ENCODE peak calls at places on chromosomes 12 and 14, in five cellular contexts. E is H9, D is heart left ventricle, W is body of pancreas, G is HCT116. Y is an unnamed sample. For H3K9me3, the result is how much of the 10 kb centered on the place peaks cover.

GRCh38 chr12:52428121-52428520 is 6.0 kb downstream of the KRT75 start:
- DNase-seq in E (peak), D (no peak), W (no peak), G (no peak), Y (no peak)

GRCh38 chr12:60266381-60266852 is 670.6 kb downstream of the SLC16A7 start:
- DNase-seq in G (peak), D (no peak), E (no peak), W (no peak), Y (no peak)

GRCh38 chr14:96582641-96582980 is 80.4 kb downstream of the PAPOLA start:
- DNase-seq in E (peak), D (no peak), W (no peak), G (no peak), Y (peak)

GRCh38 chr14:102911541-102911951 is 10.9 kb upstream of the AMN start:
- DNase-seq in W (no peak), G (no peak), D (no peak), E (no peak), Y (no peak)

GRCh38 chr12:28799337-28799736 is 349.7 kb upstream of the FAR2 start:
- DNase-seq in D (no peak), W (no peak), G (no peak), E (no peak), Y (no peak)

GRCh38 chr14:60125918-60126317 is 34.2 kb downstream of the PCNX4 start:
- DNase-seq in D (no peak), G (no peak), E (no peak), W (no peak), Y (no peak)

GRCh38 chr12:86261142-86261541 is 5.0 kb upstream of the MGAT4C start:
- DNase-seq in W (no peak), D (no peak), G (no peak), E (no peak), Y (no peak)

GRCh38 chr12:121568971-121569808 is 11.6 kb downstream of the KDM2B start:
- DNase-seq in W (no peak), E (no peak), D (no peak), G (no peak), Y (no peak)

GRCh38 chr12:6280053-6280469 is 30.4 kb upstream of the PLEKHG6 start:
- DNase-seq in E (no peak), W (peak), D (peak), G (peak), Y (no peak)

GRCh38 chr12:39431797-39432196 is 11.1 kb downstream of the KIF21A start:
- DNase-seq in G (no peak), W (no peak), E (no peak), D (no peak), Y (no peak)

GRCh38 chr12:81167694-81168093 is 89.8 kb downstream of the ACSS3 start:
- DNase-seq in E (no peak), D (no peak), W (no peak), G (no peak), Y (no peak)

GRCh38 chr12:843609-844008 is 91.2 kb downstream of the WNK1 start:
- DNase-seq in G (no peak), E (no peak), W (no peak), D (no peak), Y (no peak)

GRCh38 chr14:84937449-84937848 is 592.5 kb upstream of the FLRT2 start:
- DNase-seq in D (no peak), G (no peak), W (peak), E (no peak), Y (no peak)

GRCh38 chr12:57452181-57452936 is 2.7 kb upstream of the INHBE start:
- DNase-seq in E (no peak), D (peak), G (no peak), W (no peak), Y (no peak)

GRCh38 chr12:88559772-88560171 is 20.5 kb downstream of the KITLG start:
- DNase-seq in G (no peak), W (no peak), E (no peak), D (no peak), Y (no peak)

GRCh38 chr12:93230311-93230689 is 147.4 kb upstream of the NUDT4 start:
- DNase-seq in G (no peak), W (no peak), D (no peak), E (no peak), Y (no peak)

GRCh38 chr12:52247622-52248540 is 14.8 kb downstream of the KRT7 start:
- DNase-seq in E (peak), W (no peak), D (peak), G (no peak), Y (no peak)

GRCh38 chr14:92540472-92541048 is 27.0 kb downstream of the RIN3 start:
- DNase-seq in D (peak), W (peak), E (no peak), G (peak), Y (no peak)

GRCh38 chr14:102592969-102593840 is 756 bp downstream of the RCOR1 start:
- DNase-seq in W (peak), G (no peak), D (peak), E (no peak), Y (no peak)

GRCh38 chr12:49824886-49825285 is 3.3 kb downstream of the NCKAP5L start:
- DNase-seq in G (no peak), E (no peak), W (no peak), D (no peak), Y (no peak)

GRCh38 chr14:74405663-74406062 is 20.3 kb downstream of the SYNDIG1L start:
- DNase-seq in E (no peak), W (no peak), G (no peak), D (no peak), Y (no peak)

GRCh38 chr14:67371247-67372148 is 11.4 kb downstream of the EIF2S1 start:
- DNase-seq in D (no peak), E (no peak), G (no peak), W (no peak), Y (no peak)

GRCh38 chr14:103007555-103007954 is 49.8 kb downstream of the CDC42BPB start:
- DNase-seq in D (no peak), E (no peak), G (no peak), W (no peak), Y (no peak)

GRCh38 chr14:72604133-72604532 is 289.8 kb downstream of the DPF3 start:
- DNase-seq in D (no peak), W (no peak), G (no peak), E (no peak), Y (peak)

GRCh38 chr14:27605298-27605697 is 1007.5 kb upstream of the NOVA1 start:
- DNase-seq in D (no peak), W (no peak), G (no peak), E (no peak), Y (no peak)

GRCh38 chr12:8636581-8636980 is 23.9 kb upstream of the AICDA start:
- DNase-seq in E (no peak), D (no peak), W (no peak), G (no peak), Y (no peak)

GRCh38 chr14:92987713-92988510 is 65.0 kb downstream of the CHGA start:
- DNase-seq in W (no peak), E (no peak), G (no peak), D (peak), Y (no peak)

GRCh38 chr14:34043627-34044372 is 92.9 kb upstream of the EGLN3 start:
- DNase-seq in E (peak), D (no peak), W (no peak), G (peak), Y (no peak)

GRCh38 chr12:3335078-3335487 is 155.9 kb upstream of the PRMT8 start:
- DNase-seq in W (no peak), D (no peak), G (no peak), E (no peak), Y (no peak)

GRCh38 chr12:14567311-14568195 is at the start of gene PLBD1:
- DNase-seq in D (peak), E (peak), W (peak), G (no peak), Y (no peak)

GRCh38 chr12:111546758-111547383 is 52.2 kb downstream of the ATXN2 start:
- DNase-seq in W (no peak), E (no peak), D (no peak), G (no peak), Y (no peak)

GRCh38 chr12:5268424-5269210 is 163.3 kb upstream of the NTF3 start:
- DNase-seq in G (no peak), D (no peak), E (no peak), W (no peak), Y (no peak)

GRCh38 chr12:113418213-113418879 is 3.8 kb upstream of the SDSL start:
- DNase-seq in E (no peak), D (no peak), W (peak), G (no peak), Y (no peak)

GRCh38 chr14:53850714-53851296 is 105.8 kb downstream of the BMP4 start:
- DNase-seq in G (peak), E (no peak), D (no peak), W (no peak), Y (no peak)

GRCh38 chr12:51726931-51727330 is 121.6 kb downstream of the FIGNL2 start:
- DNase-seq in E (no peak), D (no peak), G (no peak), W (no peak), Y (no peak)

DNA sequence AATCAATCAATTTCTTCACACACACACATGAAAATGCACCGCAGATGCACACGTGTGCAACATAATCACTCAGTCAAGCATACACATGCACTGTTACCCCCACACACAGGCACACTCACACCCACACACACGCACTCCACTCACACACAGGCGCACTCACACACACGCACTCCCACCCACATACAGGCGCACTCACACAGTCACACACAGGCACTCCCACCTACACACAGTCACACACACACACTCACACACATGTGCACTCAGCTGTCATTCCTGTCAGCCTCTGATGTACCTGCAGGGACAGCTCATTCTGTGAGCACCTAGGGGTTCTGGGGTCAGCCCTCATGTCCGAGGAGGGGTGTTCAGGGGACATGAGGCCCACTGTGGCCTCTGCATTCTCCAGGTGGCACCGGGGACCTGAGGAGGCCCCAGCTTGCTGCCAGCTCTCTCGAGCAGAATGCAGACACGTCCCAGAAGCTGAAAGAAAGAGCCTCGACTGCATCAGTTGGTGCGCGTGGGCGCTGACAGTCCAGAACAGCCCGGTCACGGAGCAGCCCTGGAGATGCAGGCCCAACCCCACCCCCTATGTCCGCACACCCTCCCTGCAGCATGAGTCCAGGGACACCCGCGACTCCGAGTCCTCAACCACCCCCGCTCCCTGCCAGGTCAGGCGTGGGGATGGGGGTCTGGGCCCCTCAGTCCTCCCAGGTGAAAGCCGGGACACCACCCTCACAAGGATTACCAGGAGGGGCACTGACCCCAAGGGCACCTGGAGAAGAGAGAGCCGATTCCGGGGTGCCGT is 69.3 kb downstream of the NOC4L start:
- DNase-seq in E (no peak), D (peak), W (no peak), G (no peak), Y (no peak)
- H3K9me3 ChIP-seq in E (under half), D (under half), W (under half), G (under half), Y (under half)

GRCh38 chr12:122874081-122874480 is 21.8 kb downstream of the VPS37B start:
- DNase-seq in W (no peak), G (no peak), D (no peak), E (peak), Y (no peak)
- TF ChIP-seq CTCF in W (no peak), G (no peak), D (no peak), E (no peak), Y (no peak)

GRCh38 chr12:132265056-132265800 is 64.2 kb downstream of the GALNT9 start:
- DNase-seq in D (no peak), G (no peak), E (no peak), W (no peak), Y (no peak)
- H3K9me3 ChIP-seq in D (under half), G (under half), E (under half), W (under half), Y (under half)

GRCh38 chr14:49993565-49993964 is 100.7 kb downstream of the ARF6 start:
- DNase-seq in D (no peak), E (no peak), G (no peak), W (no peak), Y (no peak)
- TF ChIP-seq CTCF in D (no peak), E (no peak), G (no peak), W (no peak), Y (no peak)

DNA sequence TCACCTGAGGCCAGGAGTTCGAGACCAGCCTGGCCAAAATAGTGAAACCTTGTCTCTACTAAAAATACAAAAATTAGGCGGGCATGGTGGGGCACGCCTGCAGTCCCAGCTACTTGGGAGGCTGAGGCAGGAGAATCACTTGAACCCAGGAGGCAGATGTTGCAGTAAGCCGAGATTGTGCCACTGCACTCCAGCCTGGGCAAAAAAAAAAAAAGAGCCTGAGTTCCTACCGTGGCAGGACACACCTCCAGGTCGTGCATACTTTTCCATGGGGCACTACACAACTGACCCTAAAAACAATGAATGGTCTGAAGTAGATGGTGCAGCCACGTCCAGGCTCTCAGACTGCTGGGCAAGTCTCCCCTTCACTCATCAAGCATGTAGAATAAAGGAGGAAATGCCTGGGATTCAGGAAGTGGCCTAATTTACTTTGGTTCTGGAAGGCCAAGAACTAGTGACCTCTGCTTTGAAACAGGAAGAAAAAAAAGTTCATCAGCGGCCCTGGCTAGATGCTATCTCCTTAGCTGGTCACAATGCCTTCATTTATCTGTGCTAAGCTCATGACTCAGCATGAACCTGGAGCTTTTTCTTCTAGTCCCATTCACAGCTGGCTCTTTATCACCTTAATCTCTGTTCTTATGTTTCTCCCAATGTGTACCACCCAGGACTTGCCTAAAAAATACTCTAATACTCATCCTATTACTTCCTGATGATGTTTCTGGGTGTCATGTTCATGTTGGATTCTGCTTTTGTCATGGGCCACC is 55.8 kb upstream of the OR6J1 start:
- DNase-seq in D (no peak), G (no peak), E (no peak), W (no peak), Y (no peak)
- H3K9me3 ChIP-seq in D (under half), G (under half), E (under half), W (under half), Y (under half)

GRCh38 chr12:116773276-116773731 is 35.2 kb downstream of the RNFT2 start:
- DNase-seq in W (no peak), E (peak), G (peak), D (no peak), Y (no peak)
- TF ChIP-seq CTCF in W (no peak), E (peak), G (peak), D (no peak), Y (no peak)

GRCh38 chr14:89720076-89720687 is 234.3 kb downstream of the EFCAB11 start:
- DNase-seq in D (no peak), E (no peak), G (no peak), W (no peak), Y (no peak)
- H3K9me3 ChIP-seq in D (under half), E (under half), G (under half), W (under half), Y (under half)

GRCh38 chr12:32134144-32134888 is 27.7 kb downstream of the BICD1 start:
- DNase-seq in G (no peak), W (no peak), D (no peak), E (no peak), Y (no peak)
- TF ChIP-seq CTCF in G (no peak), W (no peak), D (no peak), E (peak), Y (no peak)

GRCh38 chr12:34210183-34210582 is 187.9 kb downstream of the ALG10 start:
- DNase-seq in W (no peak), D (no peak), E (no peak), G (no peak), Y (peak)
- H3K9me3 ChIP-seq in W (under half), D (under half), E (under half), G (under half), Y (under half)

DNA sequence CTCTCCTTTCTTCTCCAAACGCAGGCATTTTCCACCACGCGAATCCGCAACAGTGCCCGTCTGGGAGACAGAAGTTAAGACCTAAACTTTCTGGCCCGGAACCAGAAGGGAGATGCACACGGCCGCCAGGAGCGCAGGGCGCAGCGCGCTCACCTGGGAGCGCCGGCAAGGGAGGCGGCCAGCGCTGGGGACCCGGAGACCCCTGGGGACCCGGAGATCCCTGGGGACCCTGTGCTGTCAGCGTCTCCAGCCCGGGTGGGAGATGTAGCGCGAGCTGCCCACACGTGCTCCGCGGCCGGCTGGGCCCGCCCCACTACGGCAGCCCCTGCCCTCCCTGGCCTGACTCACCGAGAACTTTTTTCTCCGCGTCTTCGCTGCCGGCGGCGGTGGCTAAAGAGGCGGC is 620 bp downstream of the YBX3 start:
- DNase-seq in D (peak), G (no peak), E (no peak), W (peak), Y (no peak)
- TF ChIP-seq CTCF in D (no peak), G (peak), E (peak), W (no peak), Y (no peak)

Y was measured in vagina.